ENCODE peak calls at places on chromosomes 12 and 14, in four cellular contexts. A is K562, M is HepG2, Q is GM12878. G is an unnamed sample.

GRCh38 chr14:67680941-67681340 is 6.5 kb upstream of the VTI1B start:
- DNase-seq in Q (no peak), A (no peak), M (no peak), G (no peak)

GRCh38 chr12:70638639-70639349 is 1.6 kb upstream of the PTPRB start:
- DNase-seq in Q (no peak), A (no peak), M (no peak), G (no peak)

GRCh38 chr14:80055912-80056801 is 155.1 kb downstream of the DIO2 start:
- DNase-seq in M (peak; percentile 16), A (peak; percentile 5), Q (no peak), G (peak; percentile 60)

GRCh38 chr14:33679025-33679424 is 271.8 kb downstream of the EGLN3 start:
- DNase-seq in A (no peak), M (no peak), Q (no peak), G (no peak)

GRCh38 chr12:88108021-88108420 is 33.9 kb downstream of the CEP290 start:
- DNase-seq in A (no peak), Q (no peak), M (no peak), G (no peak)

GRCh38 chr12:124804011-124804621 is 59.5 kb downstream of the SCARB1 start:
- DNase-seq in A (peak; percentile 78), M (peak; percentile 63), Q (no peak), G (peak; percentile 73)

GRCh38 chr12:11959117-11959823 is 111.5 kb upstream of the BCL2L14 start:
- DNase-seq in Q (no peak), M (peak; percentile 48), A (no peak), G (no peak)

GRCh38 chr12:103303484-103303883 is 192.3 kb downstream of the C12orf42 start:
- DNase-seq in Q (no peak), A (no peak), M (no peak), G (no peak)

GRCh38 chr12:96677363-96677762 is 188.0 kb downstream of the CFAP54 start:
- DNase-seq in Q (no peak), A (no peak), M (no peak), G (no peak)
- TF ChIP-seq FOXK2 in Q (no peak), A (no peak), M (no peak), G (no peak)

GRCh38 chr14:99677231-99677891 is 6.7 kb upstream of the CYP46A1 start:
- DNase-seq in Q (no peak), M (no peak), A (no peak), G (no peak)
- TF ChIP-seq TARDBP in Q (no peak), M (no peak), A (no peak), G (no peak)

DNA sequence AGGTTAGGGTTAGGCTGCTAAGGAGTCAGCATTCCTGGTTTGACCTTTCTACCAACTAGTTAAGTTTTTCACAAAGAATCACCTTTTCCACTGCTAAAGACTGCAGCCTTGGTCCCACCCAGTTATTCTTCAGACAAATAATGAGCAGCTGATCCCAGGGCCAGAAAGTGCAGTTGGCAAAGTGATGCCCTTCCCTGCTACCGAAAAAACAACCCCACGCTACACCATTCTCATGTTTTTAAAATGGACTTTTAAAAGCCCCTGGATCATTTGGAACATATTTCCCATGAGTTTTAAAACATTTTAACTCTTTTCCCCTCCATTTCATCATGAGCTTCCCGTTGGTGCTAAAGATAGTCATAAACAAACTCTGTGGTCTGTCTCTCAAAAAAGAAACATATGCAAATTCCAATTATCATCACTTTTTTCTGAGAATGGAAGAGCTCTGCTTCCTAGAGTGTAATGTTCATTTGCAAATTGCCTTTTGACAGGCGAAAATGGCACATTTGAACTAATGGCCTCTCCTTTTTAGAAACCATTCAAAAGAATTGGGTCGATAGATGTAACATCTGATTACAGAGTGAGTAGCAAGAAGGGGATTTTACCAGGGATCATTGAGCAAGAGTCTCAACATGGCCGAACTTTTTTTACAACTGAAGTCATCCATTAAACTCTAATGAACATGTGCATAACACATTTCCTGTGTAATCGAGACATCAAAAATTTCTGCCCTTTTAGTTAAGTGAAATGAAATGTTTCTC is 129.3 kb upstream of the RAP1B start:
- DNase-seq in A (no peak), M (no peak), Q (peak; percentile 89), G (no peak)
- TF ChIP-seq FOXK2 in A (no peak), M (no peak), Q (no peak), G (no peak)

DNA sequence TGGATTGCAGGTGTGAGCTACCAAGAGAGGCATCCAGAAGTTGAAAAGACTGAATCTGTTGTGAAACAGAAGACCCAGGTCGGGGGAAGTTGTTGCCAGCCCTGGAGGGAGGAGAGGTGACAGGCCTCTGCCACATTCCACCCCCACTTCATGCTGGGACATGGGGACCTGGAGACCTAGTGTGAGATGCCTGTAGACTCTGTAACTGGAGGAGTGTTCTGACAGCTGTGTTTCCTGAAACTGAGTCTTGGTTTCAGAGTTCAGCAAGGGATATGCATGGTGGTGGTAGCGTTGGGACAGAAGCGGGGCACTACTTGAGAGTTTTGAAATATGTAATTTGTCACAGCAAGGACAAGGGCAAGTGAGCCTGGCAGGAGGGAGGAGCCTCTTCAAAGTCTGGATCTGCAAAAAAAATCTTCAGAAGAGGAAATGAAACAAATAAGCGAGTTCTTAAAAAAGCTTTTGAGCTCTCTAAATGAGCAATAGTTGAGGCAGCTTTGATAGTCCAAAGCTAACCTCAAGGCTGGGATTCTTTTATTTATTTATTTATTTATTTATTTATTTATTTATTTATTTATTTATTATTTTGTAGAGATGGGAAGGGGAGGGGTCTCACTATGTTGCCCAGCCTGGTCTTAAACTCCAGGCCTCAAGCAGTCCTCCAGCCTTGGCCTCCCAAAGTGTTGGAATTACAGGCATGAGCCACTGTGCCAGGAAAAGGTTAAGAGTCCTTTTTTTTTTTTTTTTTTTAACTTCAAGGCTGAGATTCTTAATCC is 58.9 kb upstream of the EEA1 start:
- DNase-seq in Q (peak; percentile 98), M (peak; percentile 45), A (no peak), G (no peak)
- TF ChIP-seq TARDBP in Q (peak; percentile 48), M (no peak), A (no peak), G (no peak)

GRCh38 chr14:92759679-92760523 is 11.5 kb upstream of the LGMN start:
- DNase-seq in Q (peak; percentile 64), A (no peak), M (no peak), G (no peak)

GRCh38 chr14:92760524-92760805 is 12.0 kb upstream of the LGMN start:
- DNase-seq in A (no peak), M (no peak), Q (no peak), G (no peak)

GRCh38 chr14:92755495-92755894 is 7.1 kb upstream of the LGMN start:
- DNase-seq in Q (no peak), A (no peak), M (no peak), G (no peak)

GRCh38 chr14:92754956-92755355 is 6.5 kb upstream of the LGMN start:
- DNase-seq in M (peak; percentile 71), A (no peak), Q (no peak), G (no peak)

GRCh38 chr14:92759300-92759678 is 10.9 kb upstream of the LGMN start:
- DNase-seq in Q (no peak), A (peak; percentile 23), M (no peak), G (no peak)
- TF ChIP-seq FOXK2 in Q (no peak), A (no peak), M (no peak), G (no peak)

GRCh38 chr14:95258156-95258555 is 61.6 kb downstream of the CLMN start:
- DNase-seq in M (no peak), A (no peak), Q (no peak), G (no peak)

GRCh38 chr14:95256011-95256775 is 63.5 kb downstream of the CLMN start:
- DNase-seq in Q (no peak), A (no peak), M (no peak), G (no peak)

GRCh38 chr14:95255487-95255886 is 64.2 kb downstream of the CLMN start:
- DNase-seq in A (peak; percentile 16), Q (no peak), M (no peak), G (peak; percentile 53)

GRCh38 chr14:95257521-95257920 is 62.2 kb downstream of the CLMN start:
- DNase-seq in M (no peak), Q (no peak), A (no peak), G (no peak)

DNA sequence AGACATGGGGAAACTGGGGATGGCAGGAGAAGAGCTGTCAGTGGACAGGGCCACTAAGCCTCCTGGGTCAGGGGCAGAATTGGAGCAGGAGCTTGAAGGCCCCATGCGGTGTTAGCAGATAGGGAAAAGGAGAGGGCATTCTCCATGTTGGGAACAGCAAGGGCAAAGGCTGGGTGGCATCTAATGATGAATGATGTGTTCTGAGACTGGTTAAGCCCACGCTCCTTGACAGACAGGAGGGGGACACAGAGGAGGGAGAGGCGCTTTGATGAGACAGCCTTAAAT is 63.0 kb downstream of the CLMN start:
- DNase-seq in M (no peak), A (no peak), Q (no peak), G (no peak)
- TF ChIP-seq TARDBP in M (no peak), A (no peak), Q (no peak), G (no peak)

GRCh38 chr12:22628228-22628627 is 3.3 kb downstream of the ETNK1 start:
- DNase-seq in M (no peak), Q (no peak), A (no peak), G (no peak)
- TF ChIP-seq FOXK2 in M (no peak), Q (no peak), A (no peak), G (no peak)

GRCh38 chr14:61700104-61700886 is 5.0 kb downstream of the HIF1A start:
- DNase-seq in A (no peak), Q (no peak), M (no peak), G (no peak)

GRCh38 chr14:61704554-61704953 is 9.2 kb downstream of the HIF1A start:
- DNase-seq in A (no peak), M (no peak), Q (no peak), G (no peak)

GRCh38 chr14:61699092-61699491 is 3.8 kb downstream of the HIF1A start:
- DNase-seq in A (no peak), Q (no peak), M (no peak), G (no peak)

GRCh38 chr14:61703342-61704129 is 8.2 kb downstream of the HIF1A start:
- DNase-seq in A (no peak), Q (no peak), M (no peak), G (no peak)

DNA sequence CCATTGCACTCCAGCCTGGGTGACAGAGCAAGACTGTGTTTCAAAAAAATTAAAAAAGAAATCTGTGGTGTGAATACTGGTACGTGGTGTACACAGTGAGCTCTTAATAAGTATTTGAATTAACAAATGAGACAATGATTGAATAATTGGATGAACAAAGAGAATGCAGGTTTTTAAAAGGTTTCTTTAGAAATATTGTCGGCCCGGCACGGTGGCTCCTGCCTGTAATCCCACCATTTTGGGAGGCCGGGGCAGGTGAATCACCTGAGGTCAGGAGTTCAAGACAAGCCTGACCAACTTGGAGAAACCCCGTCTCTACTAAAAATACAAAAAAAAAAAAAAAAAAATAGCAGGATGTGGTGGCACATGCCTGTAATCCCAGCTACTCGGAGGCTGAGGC is 6.6 kb downstream of the HIF1A start:
- DNase-seq in A (no peak), Q (no peak), M (no peak), G (no peak)
- TF ChIP-seq TARDBP in A (no peak), Q (no peak), M (no peak), G (no peak)

GRCh38 chr12:991350-992278 is 591 bp downstream of the ERC1 start:
- DNase-seq in A (peak; percentile 80), Q (no peak), M (no peak), G (peak; percentile 66)
- TF ChIP-seq FOXK2 in A (no peak), Q (no peak), M (no peak), G (no peak)